ENCODE peak calls at places on chromosomes 4 and X, in nine cellular contexts. One of them, this sample, is unnamed.

GRCh38 chrX:72100824-72101351 is 30.8 kb downstream of the RTL5 start:
- DNase-seq in H7: no peak
- DNase-seq in retinal pigment epithelial cell: no peak
- DNase-seq in WTC11: no peak
- DNase-seq in HEK293T: no peak
- DNase-seq in GM18507: peak
- DNase-seq in stimulated activated CD8-positive, alpha-beta memory T cell treated with anti-CD3 and anti-CD28 coated beads, Interleukin-2, amount 100 ng/mL, for 48 hours: peak
- DNase-seq in adipocyte: no peak
- DNase-seq in LHCN-M2: no peak
- DNase-seq in this sample: no peak

GRCh38 chrX:45771560-45772340 is 571.1 kb upstream of the DIPK2B start:
- DNase-seq in H7: no peak
- DNase-seq in retinal pigment epithelial cell: no peak
- DNase-seq in WTC11: no peak
- DNase-seq in HEK293T: no peak
- DNase-seq in GM18507: no peak
- DNase-seq in stimulated activated CD8-positive, alpha-beta memory T cell treated with anti-CD3 and anti-CD28 coated beads, Interleukin-2, amount 100 ng/mL, for 48 hours: no peak
- DNase-seq in adipocyte: peak
- DNase-seq in LHCN-M2: peak
- DNase-seq in this sample: no peak

GRCh38 chrX:107712231-107713204 is 63.1 kb downstream of the TSC22D3 start:
- DNase-seq in H7: no peak
- DNase-seq in retinal pigment epithelial cell: no peak
- DNase-seq in WTC11: no peak
- DNase-seq in HEK293T: no peak
- DNase-seq in GM18507: no peak
- DNase-seq in stimulated activated CD8-positive, alpha-beta memory T cell treated with anti-CD3 and anti-CD28 coated beads, Interleukin-2, amount 100 ng/mL, for 48 hours: no peak
- DNase-seq in adipocyte: peak
- DNase-seq in LHCN-M2: peak
- DNase-seq in this sample: no peak

GRCh38 chrX:107541244-107541643 is 87.1 kb upstream of the PRPS1 start:
- DNase-seq in H7: no peak
- DNase-seq in retinal pigment epithelial cell: no peak
- DNase-seq in WTC11: no peak
- DNase-seq in HEK293T: no peak
- DNase-seq in GM18507: no peak
- DNase-seq in stimulated activated CD8-positive, alpha-beta memory T cell treated with anti-CD3 and anti-CD28 coated beads, Interleukin-2, amount 100 ng/mL, for 48 hours: no peak
- DNase-seq in adipocyte: peak
- DNase-seq in LHCN-M2: peak
- DNase-seq in this sample: no peak

GRCh38 chr4:45215976-45216542 is 489.7 kb upstream of the GNPDA2 start:
- DNase-seq in H7: no peak
- DNase-seq in retinal pigment epithelial cell: no peak
- DNase-seq in WTC11: no peak
- DNase-seq in HEK293T: no peak
- DNase-seq in GM18507: no peak
- DNase-seq in stimulated activated CD8-positive, alpha-beta memory T cell treated with anti-CD3 and anti-CD28 coated beads, Interleukin-2, amount 100 ng/mL, for 48 hours: no peak
- DNase-seq in adipocyte: no peak
- DNase-seq in LHCN-M2: no peak
- DNase-seq in this sample: no peak

GRCh38 chrX:6226053-6226645 is 2.5 kb downstream of the NLGN4X start:
- DNase-seq in H7: peak
- DNase-seq in retinal pigment epithelial cell: no peak
- DNase-seq in WTC11: peak
- DNase-seq in HEK293T: no peak
- DNase-seq in GM18507: no peak
- DNase-seq in stimulated activated CD8-positive, alpha-beta memory T cell treated with anti-CD3 and anti-CD28 coated beads, Interleukin-2, amount 100 ng/mL, for 48 hours: no peak
- DNase-seq in adipocyte: no peak
- DNase-seq in LHCN-M2: no peak
- DNase-seq in this sample: peak

GRCh38 chrX:41265615-41266014 is 68.3 kb upstream of the DDX3X start:
- DNase-seq in H7: no peak
- DNase-seq in retinal pigment epithelial cell: peak
- DNase-seq in WTC11: no peak
- DNase-seq in HEK293T: no peak
- DNase-seq in GM18507: no peak
- DNase-seq in stimulated activated CD8-positive, alpha-beta memory T cell treated with anti-CD3 and anti-CD28 coated beads, Interleukin-2, amount 100 ng/mL, for 48 hours: no peak
- DNase-seq in adipocyte: no peak
- DNase-seq in LHCN-M2: peak
- DNase-seq in this sample: no peak

GRCh38 chrX:12999422-12999821 is 24.5 kb downstream of the TMSB4X start:
- DNase-seq in H7: no peak
- DNase-seq in retinal pigment epithelial cell: no peak
- DNase-seq in WTC11: no peak
- DNase-seq in HEK293T: no peak
- DNase-seq in GM18507: no peak
- DNase-seq in stimulated activated CD8-positive, alpha-beta memory T cell treated with anti-CD3 and anti-CD28 coated beads, Interleukin-2, amount 100 ng/mL, for 48 hours: no peak
- DNase-seq in adipocyte: no peak
- DNase-seq in LHCN-M2: no peak
- DNase-seq in this sample: no peak

GRCh38 chr4:78057600-78058560 is 757 bp downstream of the FRAS1 start:
- DNase-seq in H7: peak
- DNase-seq in retinal pigment epithelial cell: no peak
- DNase-seq in WTC11: peak
- DNase-seq in HEK293T: peak
- DNase-seq in GM18507: no peak
- DNase-seq in stimulated activated CD8-positive, alpha-beta memory T cell treated with anti-CD3 and anti-CD28 coated beads, Interleukin-2, amount 100 ng/mL, for 48 hours: no peak
- DNase-seq in adipocyte: peak
- DNase-seq in LHCN-M2: peak
- DNase-seq in this sample: peak

GRCh38 chr4:22129454-22130075 is 181.0 kb upstream of the KCNIP4 start:
- DNase-seq in H7: peak
- DNase-seq in retinal pigment epithelial cell: peak
- DNase-seq in WTC11: peak
- DNase-seq in HEK293T: peak
- DNase-seq in GM18507: no peak
- DNase-seq in stimulated activated CD8-positive, alpha-beta memory T cell treated with anti-CD3 and anti-CD28 coated beads, Interleukin-2, amount 100 ng/mL, for 48 hours: peak
- DNase-seq in adipocyte: peak
- DNase-seq in LHCN-M2: peak
- DNase-seq in this sample: peak

GRCh38 chrX:57817302-57817701 is 93.0 kb downstream of the ZXDA start:
- DNase-seq in H7: no peak
- DNase-seq in retinal pigment epithelial cell: no peak
- DNase-seq in WTC11: no peak
- DNase-seq in HEK293T: no peak
- DNase-seq in GM18507: no peak
- DNase-seq in stimulated activated CD8-positive, alpha-beta memory T cell treated with anti-CD3 and anti-CD28 coated beads, Interleukin-2, amount 100 ng/mL, for 48 hours: no peak
- DNase-seq in adipocyte: peak
- DNase-seq in LHCN-M2: no peak
- DNase-seq in this sample: no peak

GRCh38 chr4:38867478-38868054 is at the start of gene FAM114A1:
- DNase-seq in H7: peak
- DNase-seq in retinal pigment epithelial cell: no peak
- DNase-seq in WTC11: peak
- DNase-seq in HEK293T: peak
- DNase-seq in GM18507: peak
- DNase-seq in stimulated activated CD8-positive, alpha-beta memory T cell treated with anti-CD3 and anti-CD28 coated beads, Interleukin-2, amount 100 ng/mL, for 48 hours: no peak
- DNase-seq in adipocyte: peak
- DNase-seq in LHCN-M2: peak
- DNase-seq in this sample: peak

GRCh38 chr4:1784395-1784788 is 8.7 kb upstream of the FGFR3 start:
- DNase-seq in H7: no peak
- DNase-seq in retinal pigment epithelial cell: no peak
- DNase-seq in WTC11: no peak
- DNase-seq in HEK293T: no peak
- DNase-seq in GM18507: no peak
- DNase-seq in stimulated activated CD8-positive, alpha-beta memory T cell treated with anti-CD3 and anti-CD28 coated beads, Interleukin-2, amount 100 ng/mL, for 48 hours: no peak
- DNase-seq in adipocyte: no peak
- DNase-seq in LHCN-M2: no peak
- DNase-seq in this sample: no peak

GRCh38 chr4:151043803-151044535 is 28.9 kb upstream of the LRBA start:
- DNase-seq in H7: no peak
- DNase-seq in retinal pigment epithelial cell: no peak
- DNase-seq in WTC11: no peak
- DNase-seq in HEK293T: no peak
- DNase-seq in GM18507: no peak
- DNase-seq in stimulated activated CD8-positive, alpha-beta memory T cell treated with anti-CD3 and anti-CD28 coated beads, Interleukin-2, amount 100 ng/mL, for 48 hours: no peak
- DNase-seq in adipocyte: no peak
- DNase-seq in LHCN-M2: peak
- DNase-seq in this sample: no peak

GRCh38 chr4:65665951-65666523 is 4.3 kb downstream of the EPHA5 start:
- DNase-seq in H7: peak
- DNase-seq in retinal pigment epithelial cell: no peak
- DNase-seq in WTC11: no peak
- DNase-seq in HEK293T: no peak
- DNase-seq in GM18507: no peak
- DNase-seq in stimulated activated CD8-positive, alpha-beta memory T cell treated with anti-CD3 and anti-CD28 coated beads, Interleukin-2, amount 100 ng/mL, for 48 hours: no peak
- DNase-seq in adipocyte: peak
- DNase-seq in LHCN-M2: peak
- DNase-seq in this sample: peak

GRCh38 chr4:3466691-3467600 is 3.8 kb downstream of the DOK7 start:
- DNase-seq in H7: peak
- DNase-seq in retinal pigment epithelial cell: no peak
- DNase-seq in WTC11: no peak
- DNase-seq in HEK293T: no peak
- DNase-seq in GM18507: no peak
- DNase-seq in stimulated activated CD8-positive, alpha-beta memory T cell treated with anti-CD3 and anti-CD28 coated beads, Interleukin-2, amount 100 ng/mL, for 48 hours: no peak
- DNase-seq in adipocyte: no peak
- DNase-seq in LHCN-M2: no peak
- DNase-seq in this sample: no peak

GRCh38 chrX:38627683-38628082 is 66.3 kb downstream of the TSPAN7 start:
- DNase-seq in H7: peak
- DNase-seq in retinal pigment epithelial cell: no peak
- DNase-seq in WTC11: peak
- DNase-seq in HEK293T: peak
- DNase-seq in GM18507: no peak
- DNase-seq in stimulated activated CD8-positive, alpha-beta memory T cell treated with anti-CD3 and anti-CD28 coated beads, Interleukin-2, amount 100 ng/mL, for 48 hours: no peak
- DNase-seq in adipocyte: no peak
- DNase-seq in LHCN-M2: peak
- DNase-seq in this sample: no peak

GRCh38 chr4:151193414-151193813 is 83.5 kb upstream of the PRSS48 start:
- DNase-seq in H7: no peak
- DNase-seq in retinal pigment epithelial cell: no peak
- DNase-seq in WTC11: no peak
- DNase-seq in HEK293T: no peak
- DNase-seq in GM18507: no peak
- DNase-seq in stimulated activated CD8-positive, alpha-beta memory T cell treated with anti-CD3 and anti-CD28 coated beads, Interleukin-2, amount 100 ng/mL, for 48 hours: no peak
- DNase-seq in adipocyte: no peak
- DNase-seq in LHCN-M2: no peak
- DNase-seq in this sample: no peak

GRCh38 chr4:130203571-130203970 is 1107.6 kb downstream of the C4orf33 start:
- DNase-seq in H7: no peak
- DNase-seq in retinal pigment epithelial cell: no peak
- DNase-seq in WTC11: no peak
- DNase-seq in HEK293T: no peak
- DNase-seq in GM18507: no peak
- DNase-seq in stimulated activated CD8-positive, alpha-beta memory T cell treated with anti-CD3 and anti-CD28 coated beads, Interleukin-2, amount 100 ng/mL, for 48 hours: no peak
- DNase-seq in adipocyte: no peak
- DNase-seq in LHCN-M2: no peak
- DNase-seq in this sample: no peak

GRCh38 chr4:114146947-114147618 is 167.6 kb upstream of the ARSJ start:
- DNase-seq in H7: no peak
- DNase-seq in retinal pigment epithelial cell: no peak
- DNase-seq in WTC11: no peak
- DNase-seq in HEK293T: no peak
- DNase-seq in GM18507: no peak
- DNase-seq in stimulated activated CD8-positive, alpha-beta memory T cell treated with anti-CD3 and anti-CD28 coated beads, Interleukin-2, amount 100 ng/mL, for 48 hours: no peak
- DNase-seq in adipocyte: no peak
- DNase-seq in LHCN-M2: no peak
- DNase-seq in this sample: no peak

GRCh38 chr4:163542275-163542674 is 47.8 kb downstream of the TMA16 start:
- DNase-seq in H7: no peak
- DNase-seq in retinal pigment epithelial cell: no peak
- DNase-seq in WTC11: no peak
- DNase-seq in HEK293T: no peak
- DNase-seq in GM18507: no peak
- DNase-seq in stimulated activated CD8-positive, alpha-beta memory T cell treated with anti-CD3 and anti-CD28 coated beads, Interleukin-2, amount 100 ng/mL, for 48 hours: no peak
- DNase-seq in adipocyte: peak
- DNase-seq in LHCN-M2: peak
- DNase-seq in this sample: no peak

GRCh38 chr4:152063301-152064235 is 302.8 kb upstream of the GATB start:
- DNase-seq in H7: no peak
- DNase-seq in retinal pigment epithelial cell: no peak
- DNase-seq in WTC11: no peak
- DNase-seq in HEK293T: no peak
- DNase-seq in GM18507: no peak
- DNase-seq in stimulated activated CD8-positive, alpha-beta memory T cell treated with anti-CD3 and anti-CD28 coated beads, Interleukin-2, amount 100 ng/mL, for 48 hours: no peak
- DNase-seq in adipocyte: peak
- DNase-seq in LHCN-M2: peak
- DNase-seq in this sample: no peak

GRCh38 chr4:3085948-3086670 is 11.6 kb downstream of the HTT start:
- DNase-seq in H7: no peak
- DNase-seq in retinal pigment epithelial cell: no peak
- DNase-seq in WTC11: no peak
- DNase-seq in HEK293T: no peak
- DNase-seq in GM18507: no peak
- DNase-seq in stimulated activated CD8-positive, alpha-beta memory T cell treated with anti-CD3 and anti-CD28 coated beads, Interleukin-2, amount 100 ng/mL, for 48 hours: no peak
- DNase-seq in adipocyte: no peak
- DNase-seq in LHCN-M2: no peak
- DNase-seq in this sample: no peak

GRCh38 chr4:85955614-85956295 is 404.1 kb downstream of the MAPK10 start:
- DNase-seq in H7: no peak
- DNase-seq in retinal pigment epithelial cell: no peak
- DNase-seq in WTC11: no peak
- DNase-seq in HEK293T: no peak
- DNase-seq in GM18507: no peak
- DNase-seq in stimulated activated CD8-positive, alpha-beta memory T cell treated with anti-CD3 and anti-CD28 coated beads, Interleukin-2, amount 100 ng/mL, for 48 hours: no peak
- DNase-seq in adipocyte: peak
- DNase-seq in LHCN-M2: no peak
- DNase-seq in this sample: no peak

GRCh38 chrX:82127228-82128123 is 925.6 kb downstream of the SH3BGRL start:
- DNase-seq in H7: no peak
- DNase-seq in retinal pigment epithelial cell: no peak
- DNase-seq in WTC11: no peak
- DNase-seq in HEK293T: no peak
- DNase-seq in GM18507: no peak
- DNase-seq in stimulated activated CD8-positive, alpha-beta memory T cell treated with anti-CD3 and anti-CD28 coated beads, Interleukin-2, amount 100 ng/mL, for 48 hours: no peak
- DNase-seq in adipocyte: no peak
- DNase-seq in LHCN-M2: no peak
- DNase-seq in this sample: no peak

GRCh38 chr4:96035727-96036126 is 195.8 kb downstream of the PDHA2 start:
- DNase-seq in H7: peak
- DNase-seq in retinal pigment epithelial cell: no peak
- DNase-seq in WTC11: no peak
- DNase-seq in HEK293T: peak
- DNase-seq in GM18507: no peak
- DNase-seq in stimulated activated CD8-positive, alpha-beta memory T cell treated with anti-CD3 and anti-CD28 coated beads, Interleukin-2, amount 100 ng/mL, for 48 hours: no peak
- DNase-seq in adipocyte: peak
- DNase-seq in LHCN-M2: peak
- DNase-seq in this sample: no peak

GRCh38 chr4:83921124-83921523 is 385.2 kb downstream of the GPAT3 start:
- DNase-seq in H7: no peak
- DNase-seq in retinal pigment epithelial cell: no peak
- DNase-seq in WTC11: no peak
- DNase-seq in HEK293T: no peak
- DNase-seq in GM18507: no peak
- DNase-seq in stimulated activated CD8-positive, alpha-beta memory T cell treated with anti-CD3 and anti-CD28 coated beads, Interleukin-2, amount 100 ng/mL, for 48 hours: no peak
- DNase-seq in adipocyte: no peak
- DNase-seq in LHCN-M2: no peak
- DNase-seq in this sample: no peak

GRCh38 chr4:94451051-94451404 is 714 bp upstream of the PDLIM5 start:
- DNase-seq in H7: no peak
- DNase-seq in retinal pigment epithelial cell: no peak
- DNase-seq in WTC11: no peak
- DNase-seq in HEK293T: no peak
- DNase-seq in GM18507: no peak
- DNase-seq in stimulated activated CD8-positive, alpha-beta memory T cell treated with anti-CD3 and anti-CD28 coated beads, Interleukin-2, amount 100 ng/mL, for 48 hours: no peak
- DNase-seq in adipocyte: peak
- DNase-seq in LHCN-M2: peak
- DNase-seq in this sample: no peak